ENCODE peak calls at places on chromosomes 16 and 17, in ten cellular contexts. U is omental fat pad, M is fibroblast of pulmonary artery, I is stomach, X is fibroblast of the aortic adventitia, F is GM10248, C is body of pancreas, W is Panc1, B is mesothelial cell of epicardium, Y is DND-41. N is an unnamed sample.

GRCh38 chr17:21370430-21370829 is 5.7 kb upstream of the KCNJ12 start:
- DNase-seq in U (no peak), M (no peak), I (no peak), X (peak), F (no peak), C (no peak), W (no peak), B (no peak), Y (no peak), N (no peak)

GRCh38 chr17:58224315-58224714 is 5.3 kb upstream of the MKS1 start:
- DNase-seq in U (no peak), M (peak), I (no peak), X (peak), F (no peak), C (no peak), W (no peak), B (no peak), Y (no peak), N (no peak)

GRCh38 chr16:75116081-75116910 is at the start of gene LDHD:
- DNase-seq in U (no peak), M (peak), I (peak), X (peak), F (no peak), C (peak), W (no peak), B (no peak), Y (no peak), N (no peak)

GRCh38 chr17:61461967-61462733 is 9.9 kb downstream of the TBX4 start:
- DNase-seq in U (no peak), M (peak), I (no peak), X (peak), F (no peak), C (no peak), W (no peak), B (no peak), Y (no peak), N (no peak)

GRCh38 chr17:77882040-77882439 is 76.5 kb upstream of the TNRC6C start:
- DNase-seq in U (no peak), M (no peak), I (no peak), X (no peak), F (no peak), C (no peak), W (no peak), B (no peak), Y (no peak), N (peak)

GRCh38 chr17:30433514-30433913 is 43.7 kb upstream of the GOSR1 start:
- DNase-seq in U (no peak), M (peak), I (peak), X (peak), F (no peak), C (no peak), W (no peak), B (no peak), Y (no peak), N (no peak)

GRCh38 chr17:37489197-37490001 is at the start of gene DUSP14:
- DNase-seq in U (no peak), M (peak), I (peak), X (peak), F (peak), C (peak), W (no peak), B (peak), Y (peak), N (peak)

GRCh38 chr17:29138991-29139682 is 41.1 kb downstream of the MYO18A start:
- DNase-seq in U (no peak), M (no peak), I (peak), X (no peak), F (no peak), C (no peak), W (no peak), B (no peak), Y (peak), N (no peak)

GRCh38 chr16:3198334-3199072 is 10.5 kb downstream of the OR1F1 start:
- DNase-seq in U (no peak), M (no peak), I (no peak), X (no peak), F (no peak), C (no peak), W (no peak), B (no peak), Y (no peak), N (no peak)

GRCh38 chr16:18797746-18798145 is 3.6 kb downstream of the ARL6IP1 start:
- DNase-seq in U (no peak), M (no peak), I (no peak), X (no peak), F (no peak), C (no peak), W (no peak), B (no peak), Y (no peak), N (no peak)

GRCh38 chr16:15523092-15523541 is 88.7 kb downstream of the BMERB1 start:
- DNase-seq in U (no peak), M (no peak), I (no peak), X (no peak), F (no peak), C (peak), W (no peak), B (no peak), Y (no peak), N (no peak)

GRCh38 chr17:67151717-67152116 is 93.3 kb downstream of the HELZ start:
- DNase-seq in U (no peak), M (peak), I (no peak), X (peak), F (no peak), C (no peak), W (no peak), B (no peak), Y (no peak), N (no peak)

GRCh38 chr16:31105677-31106213 is 2.4 kb upstream of the BCKDK start:
- DNase-seq in U (peak), M (peak), I (peak), X (peak), F (peak), C (peak), W (no peak), B (peak), Y (peak), N (peak)

GRCh38 chr16:9969580-9969979 is 212.6 kb downstream of the GRIN2A start:
- DNase-seq in U (no peak), M (no peak), I (no peak), X (no peak), F (no peak), C (no peak), W (no peak), B (no peak), Y (no peak), N (no peak)

GRCh38 chr17:2053380-2054261 is 1.3 kb upstream of the HIC1 start:
- DNase-seq in U (no peak), M (peak), I (peak), X (peak), F (peak), C (peak), W (no peak), B (peak), Y (peak), N (peak)

GRCh38 chr16:73176577-73177013 is 128.7 kb upstream of the ZFHX3 start:
- DNase-seq in U (no peak), M (peak), I (no peak), X (peak), F (no peak), C (no peak), W (peak), B (no peak), Y (no peak), N (no peak)

GRCh38 chr17:58047751-58048150 is 35.5 kb upstream of the DYNLL2 start:
- DNase-seq in U (no peak), M (no peak), I (no peak), X (peak), F (no peak), C (no peak), W (no peak), B (no peak), Y (no peak), N (no peak)

GRCh38 chr16:67260426-67261063 is 11.8 kb downstream of the SLC9A5 start:
- DNase-seq in U (no peak), M (peak), I (peak), X (peak), F (peak), C (peak), W (no peak), B (no peak), Y (no peak), N (no peak)

GRCh38 chr17:64772845-64773299 is 110.8 kb upstream of the SMURF2 start:
- DNase-seq in U (no peak), M (no peak), I (no peak), X (no peak), F (no peak), C (no peak), W (no peak), B (no peak), Y (no peak), N (no peak)

GRCh38 chr17:62668091-62668804 is 40.8 kb downstream of the MRC2 start:
- DNase-seq in U (no peak), M (no peak), I (no peak), X (peak), F (no peak), C (no peak), W (no peak), B (no peak), Y (no peak), N (no peak)

GRCh38 chr16:20906225-20906870 is 5.8 kb downstream of the LYRM1 start:
- DNase-seq in U (no peak), M (peak), I (no peak), X (peak), F (no peak), C (no peak), W (no peak), B (no peak), Y (no peak), N (no peak)

GRCh38 chr17:44745301-44745700 is 13.5 kb upstream of the ADAM11 start:
- DNase-seq in U (no peak), M (no peak), I (no peak), X (no peak), F (no peak), C (no peak), W (no peak), B (no peak), Y (no peak), N (no peak)

GRCh38 chr17:60231691-60232090 is 81.9 kb downstream of the CA4 start:
- DNase-seq in U (no peak), M (peak), I (no peak), X (peak), F (no peak), C (no peak), W (no peak), B (no peak), Y (no peak), N (no peak)

GRCh38 chr17:69945698-69946185 is 129.3 kb upstream of the KCNJ16 start:
- DNase-seq in U (no peak), M (no peak), I (no peak), X (peak), F (no peak), C (no peak), W (no peak), B (no peak), Y (no peak), N (no peak)

GRCh38 chr16:84535851-84536250 is 31.4 kb upstream of the MEAK7 start:
- DNase-seq in U (no peak), M (no peak), I (no peak), X (no peak), F (no peak), C (no peak), W (no peak), B (no peak), Y (no peak), N (no peak)

GRCh38 chr16:6726621-6727020 is 606.0 kb upstream of the RBFOX1 start:
- DNase-seq in U (no peak), M (no peak), I (no peak), X (no peak), F (no peak), C (no peak), W (no peak), B (no peak), Y (no peak), N (no peak)

GRCh38 chr17:64788286-64789060 is 126.4 kb upstream of the SMURF2 start:
- DNase-seq in U (no peak), M (no peak), I (no peak), X (no peak), F (no peak), C (no peak), W (no peak), B (no peak), Y (no peak), N (no peak)

GRCh38 chr17:73189417-73190099 is 3.3 kb upstream of the COG1 start:
- DNase-seq in U (no peak), M (peak), I (peak), X (peak), F (peak), C (no peak), W (peak), B (no peak), Y (no peak), N (no peak)

GRCh38 chr17:53628011-53628410 is 194.7 kb upstream of the KIF2B start:
- DNase-seq in U (no peak), M (peak), I (no peak), X (peak), F (no peak), C (no peak), W (no peak), B (no peak), Y (no peak), N (no peak)

GRCh38 chr17:31497994-31498826 is 106.7 kb downstream of the RAB11FIP4 start:
- DNase-seq in U (no peak), M (no peak), I (peak), X (no peak), F (no peak), C (peak), W (no peak), B (no peak), Y (no peak), N (no peak)

GRCh38 chr16:63813862-63814261 is 1308.0 kb downstream of the CDH11 start:
- DNase-seq in U (no peak), M (no peak), I (no peak), X (no peak), F (no peak), C (no peak), W (no peak), B (no peak), Y (no peak), N (no peak)

GRCh38 chr16:83907111-83907510 is 8.2 kb downstream of the MLYCD start:
- DNase-seq in U (no peak), M (no peak), I (no peak), X (no peak), F (no peak), C (no peak), W (no peak), B (no peak), Y (no peak), N (no peak)

GRCh38 chr16:4561565-4561964 is 5.4 kb downstream of the C16orf96 start:
- DNase-seq in U (no peak), M (no peak), I (no peak), X (no peak), F (no peak), C (no peak), W (no peak), B (no peak), Y (no peak), N (no peak)

GRCh38 chr16:20901068-20901440 is 483 bp downstream of the LYRM1 start:
- DNase-seq in U (no peak), M (no peak), I (no peak), X (no peak), F (no peak), C (no peak), W (no peak), B (no peak), Y (no peak), N (no peak)

GRCh38 chr16:30535106-30535776 is 583 bp upstream of the ZNF747 start:
- DNase-seq in U (no peak), M (no peak), I (no peak), X (no peak), F (no peak), C (no peak), W (peak), B (peak), Y (peak), N (no peak)

GRCh38 chr17:1177099-1177996 is 2.4 kb downstream of the ABR start:
- DNase-seq in U (no peak), M (peak), I (no peak), X (peak), F (no peak), C (no peak), W (no peak), B (no peak), Y (no peak), N (no peak)

GRCh38 chr17:13393841-13394710 is 207.7 kb downstream of the HS3ST3A1 start:
- DNase-seq in U (no peak), M (peak), I (no peak), X (peak), F (no peak), C (no peak), W (no peak), B (no peak), Y (no peak), N (no peak)

DNA sequence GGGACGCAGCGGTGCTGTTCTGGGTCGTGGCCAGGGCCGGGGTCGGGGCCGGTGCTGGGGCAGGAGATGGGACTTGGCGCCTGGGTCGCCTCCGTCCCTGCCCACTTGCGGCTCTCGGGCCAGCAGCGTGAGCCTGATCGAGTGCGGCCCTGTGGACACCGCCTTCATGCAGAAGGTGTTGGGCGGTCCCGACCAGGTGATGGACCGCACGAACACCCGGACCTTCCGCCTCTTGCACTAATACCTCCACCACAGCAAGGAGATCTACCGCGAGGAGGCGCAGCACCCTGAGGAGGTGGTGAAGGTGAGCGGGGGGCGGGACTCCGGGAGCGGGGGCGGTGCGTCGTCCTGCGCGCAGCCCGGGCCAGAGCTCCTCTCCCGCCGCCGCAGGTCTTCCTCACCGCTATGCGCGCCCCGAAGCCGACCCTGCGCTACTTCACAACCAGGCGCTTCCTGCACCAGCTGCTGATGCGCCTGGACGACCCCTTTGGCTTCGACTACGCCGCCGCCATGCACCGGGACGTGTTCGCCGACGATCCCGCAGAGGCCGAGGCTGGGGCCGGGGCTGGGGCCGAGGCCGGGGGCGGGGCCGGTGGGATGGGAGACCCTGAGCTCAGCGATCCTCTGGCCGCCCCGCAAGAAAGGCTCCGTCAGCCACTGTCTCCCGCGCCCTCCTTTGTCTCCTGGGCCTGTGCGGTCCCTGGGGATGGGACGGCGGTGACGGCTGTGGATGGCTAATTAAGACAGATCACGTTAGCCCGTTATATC is 4.5 kb upstream of the HSD17B1 start:
- DNase-seq in U (peak), M (peak), I (peak), X (no peak), F (peak), C (peak), W (no peak), B (peak), Y (no peak), N (peak)
- TF ChIP-seq CTCF in U (no peak), M (peak), I (peak), X (no peak), F (peak), C (peak), W (peak), B (peak), Y (no peak), N (peak)

GRCh38 chr17:9644910-9645751 is at the start of gene USP43:
- DNase-seq in U (no peak), M (no peak), I (peak), X (no peak), F (peak), C (peak), W (no peak), B (peak), Y (peak), N (peak)
- TF ChIP-seq CTCF in U (no peak), M (no peak), I (no peak), X (no peak), F (no peak), C (no peak), W (peak), B (no peak), Y (no peak), N (no peak)

DNA sequence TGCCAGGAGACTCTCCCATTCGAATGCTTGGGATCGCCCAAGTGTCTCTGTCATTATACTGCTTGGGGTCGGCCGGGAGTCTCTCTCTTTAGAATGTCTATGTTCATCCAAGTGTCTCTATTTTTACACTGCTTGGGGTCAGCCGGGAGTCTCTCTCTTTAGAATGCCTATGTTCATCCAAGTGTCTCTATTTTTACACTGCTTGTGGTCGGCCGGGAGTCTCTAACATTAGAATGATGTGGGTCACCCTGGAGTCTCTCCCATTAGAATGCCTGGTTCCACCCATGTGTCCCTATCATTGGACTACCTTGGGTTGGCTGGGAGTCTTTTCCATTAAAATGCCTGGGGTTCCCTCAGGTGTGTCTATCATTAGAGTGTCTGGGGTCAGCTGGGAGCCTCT is 2230.4 kb downstream of the TP53TG3F start:
- DNase-seq in U (no peak), M (no peak), I (no peak), X (no peak), F (no peak), C (no peak), W (no peak), B (no peak), Y (no peak), N (no peak)
- TF ChIP-seq CTCF in U (no peak), M (no peak), I (no peak), X (no peak), F (no peak), C (no peak), W (no peak), B (no peak), Y (no peak), N (no peak)

GRCh38 chr16:53744449-53744848 is 40.5 kb downstream of the FTO start:
- DNase-seq in U (no peak), M (no peak), I (no peak), X (no peak), F (peak), C (peak), W (no peak), B (no peak), Y (peak), N (no peak)

GRCh38 chr16:53741546-53741945 is 37.6 kb downstream of the FTO start:
- DNase-seq in U (no peak), M (no peak), I (no peak), X (no peak), F (no peak), C (no peak), W (no peak), B (no peak), Y (no peak), N (no peak)

GRCh38 chr16:53745126-53745525 is 41.2 kb downstream of the FTO start:
- DNase-seq in U (no peak), M (peak), I (no peak), X (peak), F (no peak), C (peak), W (no peak), B (no peak), Y (no peak), N (no peak)

GRCh38 chr16:53740933-53741531 is 37.1 kb downstream of the FTO start:
- DNase-seq in U (no peak), M (no peak), I (no peak), X (no peak), F (no peak), C (no peak), W (no peak), B (no peak), Y (no peak), N (no peak)

DNA sequence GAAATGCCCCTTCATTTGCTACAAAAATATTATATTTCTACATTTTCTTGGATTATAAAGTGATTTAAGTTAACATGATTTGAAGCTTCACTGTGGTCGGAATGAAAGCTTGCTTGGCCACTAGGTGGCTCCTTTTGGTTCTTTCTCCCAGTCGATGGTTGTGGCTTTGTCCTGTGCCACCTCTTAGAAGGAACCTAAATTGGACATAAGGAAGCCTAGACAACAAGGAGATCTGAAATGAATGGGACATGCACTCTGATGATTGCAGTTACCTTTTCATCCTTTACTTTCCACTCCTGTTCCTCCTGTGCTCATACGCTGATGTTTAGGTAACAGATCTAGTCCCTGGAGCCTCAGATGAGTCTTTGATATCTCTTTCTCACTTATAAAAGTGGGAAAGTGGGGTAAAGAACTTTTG is 39.2 kb downstream of the FTO start:
- DNase-seq in U (no peak), M (peak), I (no peak), X (peak), F (no peak), C (peak), W (no peak), B (no peak), Y (peak), N (no peak)
- TF ChIP-seq CTCF in U (no peak), M (peak), I (peak), X (peak), F (peak), C (peak), W (peak), B (peak), Y (peak), N (peak)

GRCh38 chr17:82477934-82478333 is 19.4 kb downstream of the NARF start:
- DNase-seq in U (no peak), M (no peak), I (no peak), X (no peak), F (no peak), C (no peak), W (no peak), B (no peak), Y (no peak), N (no peak)
- TF ChIP-seq CTCF in U (no peak), M (no peak), I (no peak), X (no peak), F (no peak), C (no peak), W (no peak), B (no peak), Y (no peak), N (no peak)

GRCh38 chr16:57504491-57504890 is 18.2 kb upstream of the DOK4 start:
- DNase-seq in U (no peak), M (no peak), I (no peak), X (no peak), F (no peak), C (no peak), W (no peak), B (no peak), Y (no peak), N (no peak)
- TF ChIP-seq CTCF in U (no peak), M (no peak), I (no peak), X (no peak), F (no peak), C (no peak), W (no peak), B (no peak), Y (no peak), N (no peak)

GRCh38 chr16:65697061-65697460 is 575.2 kb upstream of the CDH11 start:
- DNase-seq in U (no peak), M (peak), I (no peak), X (peak), F (no peak), C (no peak), W (no peak), B (no peak), Y (no peak), N (no peak)
- TF ChIP-seq CTCF in U (no peak), M (peak), I (no peak), X (peak), F (no peak), C (no peak), W (no peak), B (no peak), Y (no peak), N (no peak)